ENCODE peak calls at places on chromosome 22, in seven cellular contexts. J is NCI-H2107, D is dermis microvascular lymphatic vessel endothelial cell, A is foreskin keratinocyte, C is NCI-H446, S is fibroblast of mammary gland, R is GM10248. Q is an unnamed sample.

GRCh38 chr22:43953988-43954771 is 1.1 kb upstream of the SAMM50 start:
- DNase-seq in J (no peak), D (no peak), A (no peak), C (no peak), S (no peak), R (no peak), Q (no peak)

GRCh38 chr22:46293591-46294260 is 2.9 kb upstream of the GTSE1 start:
- DNase-seq in J (no peak), D (no peak), A (peak; percentile 15), C (no peak), S (peak; percentile 75), R (no peak), Q (no peak)

GRCh38 chr22:37796079-37796478 is 11.7 kb upstream of the GCAT start:
- DNase-seq in J (no peak), D (no peak), A (no peak), C (no peak), S (no peak), R (no peak), Q (no peak)

GRCh38 chr22:31332886-31333285 is 13.3 kb downstream of the PATZ1 start:
- DNase-seq in J (no peak), D (no peak), A (peak; percentile 52), C (no peak), S (peak; percentile 53), R (no peak), Q (no peak)

GRCh38 chr22:20591295-20591645 is 83.9 kb downstream of the MED15 start:
- DNase-seq in J (no peak), D (no peak), A (no peak), C (no peak), S (no peak), R (no peak), Q (no peak)

GRCh38 chr22:44550666-44551491 is 52.8 kb upstream of the RTL6 start:
- DNase-seq in J (no peak), D (no peak), A (peak; percentile 24), C (no peak), S (peak; percentile 93), R (peak; percentile 58), Q (no peak)

GRCh38 chr22:29003975-29004646 is 57.5 kb downstream of the C22orf31 start:
- DNase-seq in J (no peak), D (no peak), A (peak; percentile 18), C (no peak), S (no peak), R (no peak), Q (peak; percentile 65)

GRCh38 chr22:49861642-49862407 is 8.2 kb downstream of the ZBED4 start:
- DNase-seq in J (no peak), D (no peak), A (no peak), C (no peak), S (peak; percentile 58), R (no peak), Q (no peak)

GRCh38 chr22:43230983-43231723 is 44.2 kb upstream of the TTLL12 start:
- DNase-seq in J (peak; percentile 10), D (peak; percentile 25), A (peak; percentile 25), C (no peak), S (peak; percentile 32), R (peak; percentile 85), Q (no peak)

GRCh38 chr22:38034884-38035529 is 22.2 kb upstream of the PICK1 start:
- DNase-seq in J (no peak), D (no peak), A (no peak), C (no peak), S (no peak), R (no peak), Q (no peak)

GRCh38 chr22:50221410-50222300 is 20.8 kb downstream of the SELENOO start:
- DNase-seq in J (no peak), D (no peak), A (no peak), C (no peak), S (no peak), R (no peak), Q (no peak)

GRCh38 chr22:50698546-50698945 is 25.9 kb downstream of the SHANK3 start:
- DNase-seq in J (no peak), D (no peak), A (no peak), C (no peak), S (no peak), R (no peak), Q (no peak)